ENCODE peak calls at places on chromosome 3, in ten cellular contexts. M, Z, E, U, O, P, K, N, C and L are unnamed samples.
A peak's percentile ranks its signal among the peaks of the same experiment; 100 is the strongest.

GRCh38 chr3:17825298-17825697 is 82.9 kb upstream of the TBC1D5 start:
- DNase-seq in M (no peak), Z (no peak), E (no peak), U (no peak), O (no peak), P (no peak), K (no peak), N (no peak), C (no peak), L (no peak)

GRCh38 chr3:128177865-128178264 is 24.6 kb downstream of the EEFSEC start:
- DNase-seq in M (no peak), Z (no peak), E (no peak), U (no peak), O (no peak), P (no peak), K (no peak), N (peak; percentile 14), C (no peak), L (no peak)

GRCh38 chr3:35322070-35322469 is 317.3 kb upstream of the ARPP21 start:
- DNase-seq in M (no peak), Z (no peak), E (no peak), U (no peak), O (no peak), P (no peak), K (no peak), N (no peak), C (no peak), L (no peak)

GRCh38 chr3:195869413-195870001 is 38.8 kb downstream of the TNK2 start:
- DNase-seq in M (peak; percentile 55), Z (no peak), E (no peak), U (no peak), O (peak; percentile 44), P (no peak), K (no peak), N (no peak), C (no peak), L (no peak)

GRCh38 chr3:187616307-187616939 is 53.8 kb downstream of the SST start:
- DNase-seq in M (no peak), Z (peak; percentile 18), E (peak; percentile 38), U (peak; percentile 60), O (peak; percentile 51), P (peak; percentile 63), K (peak; percentile 63), N (peak; percentile 62), C (peak; percentile 43), L (no peak)

GRCh38 chr3:40120067-40120692 is 189.3 kb upstream of the EIF1B start:
- DNase-seq in M (no peak), Z (no peak), E (no peak), U (no peak), O (no peak), P (no peak), K (no peak), N (no peak), C (no peak), L (no peak)

GRCh38 chr3:119311191-119311925 is 17.2 kb downstream of the ARHGAP31 start:
- DNase-seq in M (no peak), Z (no peak), E (no peak), U (no peak), O (no peak), P (no peak), K (no peak), N (peak; percentile 55), C (no peak), L (no peak)

GRCh38 chr3:49295489-49296058 is 18.5 kb upstream of the C3orf62 start:
- DNase-seq in M (no peak), Z (no peak), E (peak; percentile 43), U (peak; percentile 57), O (no peak), P (peak; percentile 32), K (no peak), N (peak; percentile 54), C (peak; percentile 12), L (no peak)

GRCh38 chr3:105812194-105812586 is 56.6 kb downstream of the CBLB start:
- DNase-seq in M (no peak), Z (no peak), E (no peak), U (no peak), O (no peak), P (no peak), K (no peak), N (no peak), C (no peak), L (no peak)

GRCh38 chr3:46695177-46695961 is 1.9 kb upstream of the ALS2CL start:
- DNase-seq in M (no peak), Z (no peak), E (peak; percentile 47), U (peak; percentile 41), O (peak; percentile 80), P (peak; percentile 51), K (peak; percentile 31), N (no peak), C (peak; percentile 27), L (peak; percentile 34)

GRCh38 chr3:42213417-42213816 is 52.6 kb downstream of the CCK start:
- DNase-seq in M (no peak), Z (no peak), E (no peak), U (peak; percentile 31), O (no peak), P (no peak), K (no peak), N (no peak), C (no peak), L (no peak)

GRCh38 chr3:10008588-10009344 is 17.5 kb upstream of the FANCD2 start:
- DNase-seq in M (peak; percentile 99), Z (no peak), E (peak; percentile 86), U (peak; percentile 88), O (peak; percentile 92), P (peak; percentile 92), K (peak; percentile 95), N (peak; percentile 71), C (peak; percentile 69), L (peak; percentile 86)

GRCh38 chr3:194322701-194323174 is 28.4 kb downstream of the CPN2 start:
- DNase-seq in M (peak; percentile 4), Z (peak; percentile 93), E (no peak), U (no peak), O (peak; percentile 80), P (peak; percentile 42), K (peak; percentile 78), N (peak; percentile 49), C (no peak), L (no peak)

GRCh38 chr3:44476181-44476599 is 1.3 kb downstream of the ZNF445 start:
- DNase-seq in M (no peak), Z (no peak), E (no peak), U (no peak), O (no peak), P (peak; percentile 31), K (no peak), N (peak; percentile 37), C (no peak), L (no peak)

GRCh38 chr3:128849776-128850542 is 29.5 kb upstream of the ACAD9 start:
- DNase-seq in M (peak; percentile 54), Z (no peak), E (peak; percentile 9), U (no peak), O (no peak), P (peak; percentile 46), K (no peak), N (no peak), C (no peak), L (no peak)

GRCh38 chr3:178623666-178624255 is 87.5 kb downstream of the KCNMB2 start:
- DNase-seq in M (no peak), Z (no peak), E (no peak), U (no peak), O (no peak), P (no peak), K (no peak), N (peak; percentile 18), C (no peak), L (no peak)

GRCh38 chr3:38577089-38578080 is 72.1 kb downstream of the SCN5A start:
- DNase-seq in M (no peak), Z (no peak), E (no peak), U (no peak), O (no peak), P (no peak), K (peak; percentile 2), N (no peak), C (no peak), L (no peak)

GRCh38 chr3:183636221-183637105 is 1.0 kb downstream of the KLHL24 start:
- DNase-seq in M (peak; percentile 96), Z (peak; percentile 90), E (peak; percentile 90), U (peak; percentile 96), O (peak; percentile 97), P (peak; percentile 98), K (peak; percentile 96), N (peak; percentile 95), C (peak; percentile 81), L (peak; percentile 72)
- TF ChIP-seq CTCF in M (no peak), Z (no peak), E (no peak), U (no peak), O (no peak), P (no peak), K (no peak), N (no peak), C (no peak), L (no peak)

DNA sequence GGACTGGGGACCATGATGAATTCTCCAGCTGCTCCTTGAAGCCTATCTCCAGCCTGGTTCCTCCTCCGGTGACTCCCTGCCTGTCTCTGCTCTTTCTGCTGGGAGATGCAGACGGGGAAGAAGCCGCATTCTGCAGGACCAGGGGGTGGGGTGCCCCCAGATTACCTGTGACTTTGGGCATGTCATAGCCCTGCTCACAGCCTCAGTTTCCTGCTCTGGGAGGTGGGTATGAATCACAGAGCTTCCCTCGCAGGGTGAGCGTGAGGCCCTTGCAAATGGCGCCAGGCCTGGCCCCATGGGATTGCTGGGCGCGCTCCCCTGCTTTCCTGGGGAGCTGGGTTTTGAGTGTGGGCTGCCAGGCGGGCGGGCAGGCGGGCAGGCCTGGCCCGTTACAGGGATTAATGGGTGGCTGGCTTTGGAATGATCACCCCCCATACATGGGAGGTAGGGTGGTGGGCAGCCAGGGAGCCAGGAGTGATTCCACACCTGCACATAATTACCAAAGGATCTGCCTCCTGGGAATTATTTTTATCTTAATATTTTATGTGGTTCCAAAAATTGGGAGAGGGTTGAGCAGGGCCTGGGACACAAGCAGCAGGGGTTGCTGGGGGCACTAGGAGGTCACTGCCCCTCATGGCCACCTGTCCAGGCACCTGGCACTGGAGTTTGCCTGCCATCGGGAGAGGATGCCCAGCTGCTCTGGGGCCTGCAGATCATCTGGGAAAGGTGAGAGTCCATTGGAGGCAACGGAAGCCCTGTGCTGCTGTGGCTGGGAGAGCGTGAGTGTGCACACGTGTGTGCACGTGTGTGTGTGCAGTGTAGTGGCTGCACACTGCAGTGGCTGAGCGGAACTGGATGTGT is 106.8 kb downstream of the WNT7A start:
- DNase-seq in M (peak; percentile 64), Z (no peak), E (no peak), U (no peak), O (no peak), P (no peak), K (no peak), N (no peak), C (no peak), L (no peak)
- TF ChIP-seq CTCF in M (no peak), Z (no peak), E (no peak), U (no peak), O (no peak), P (no peak), K (no peak), N (no peak), C (no peak), L (no peak)

GRCh38 chr3:143885803-143886427 is 37.6 kb upstream of the SLC9A9 start:
- DNase-seq in M (no peak), Z (peak; percentile 38), E (peak; percentile 49), U (peak; percentile 56), O (no peak), P (peak; percentile 49), K (peak; percentile 41), N (peak; percentile 45), C (peak; percentile 15), L (no peak)
- TF ChIP-seq CTCF in M (peak; percentile 64), Z (peak; percentile 90), E (peak; percentile 76), U (peak; percentile 88), O (peak; percentile 51), P (peak; percentile 72), K (peak; percentile 64), N (peak; percentile 52), C (peak; percentile 79), L (no peak)

GRCh38 chr3:55013145-55013544 is 85.3 kb upstream of the LRTM1 start:
- DNase-seq in M (no peak), Z (no peak), E (no peak), U (no peak), O (no peak), P (peak; percentile 1), K (peak; percentile 30), N (peak; percentile 39), C (no peak), L (no peak)
- TF ChIP-seq CTCF in M (no peak), Z (peak; percentile 11), E (no peak), U (no peak), O (no peak), P (peak; percentile 16), K (peak; percentile 33), N (no peak), C (peak; percentile 44), L (no peak)